ENCODE peak calls at places on chromosome 10, in nine cellular contexts. One of them, this sample, is unnamed.

GRCh38 chr10:11794566-11794965 is 28.6 kb upstream of the PROSER2 start:
- DNase-seq in RWPE1: no peak
- DNase-seq in upper lobe of right lung: no peak
- DNase-seq in NCI-H460: no peak
- DNase-seq in cerebellar nuclear complex: no peak
- DNase-seq in activated T-helper 1 cell treated with Interleukin-2 at 50 U/mL for 16 hours: no peak
- DNase-seq in activated CD4-positive, alpha-beta T cell treated with anti-CD3 and anti-CD28 coated beads, Interleukin-2, amount 50 U/mL, for 24 hours: no peak
- DNase-seq in mammary epithelial cell: no peak
- DNase-seq in BJ: no peak
- DNase-seq in this sample: no peak

GRCh38 chr10:131759347-131759746 is 141.5 kb upstream of the PPP2R2D start:
- DNase-seq in RWPE1: no peak
- DNase-seq in upper lobe of right lung: no peak
- DNase-seq in NCI-H460: no peak
- DNase-seq in cerebellar nuclear complex: no peak
- DNase-seq in activated T-helper 1 cell treated with Interleukin-2 at 50 U/mL for 16 hours: no peak
- DNase-seq in activated CD4-positive, alpha-beta T cell treated with anti-CD3 and anti-CD28 coated beads, Interleukin-2, amount 50 U/mL, for 24 hours: no peak
- DNase-seq in mammary epithelial cell: no peak
- DNase-seq in BJ: no peak
- DNase-seq in this sample: no peak

GRCh38 chr10:31702005-31702404 is 226.6 kb downstream of the ARHGAP12 start:
- DNase-seq in RWPE1: no peak
- DNase-seq in upper lobe of right lung: no peak
- DNase-seq in NCI-H460: no peak
- DNase-seq in cerebellar nuclear complex: no peak
- DNase-seq in activated T-helper 1 cell treated with Interleukin-2 at 50 U/mL for 16 hours: no peak
- DNase-seq in activated CD4-positive, alpha-beta T cell treated with anti-CD3 and anti-CD28 coated beads, Interleukin-2, amount 50 U/mL, for 24 hours: no peak
- DNase-seq in mammary epithelial cell: no peak
- DNase-seq in BJ: no peak
- DNase-seq in this sample: no peak

GRCh38 chr10:35362701-35363350 is 26.5 kb downstream of the CCNY start:
- DNase-seq in RWPE1: no peak
- DNase-seq in upper lobe of right lung: no peak
- DNase-seq in NCI-H460: no peak
- DNase-seq in cerebellar nuclear complex: no peak
- DNase-seq in activated T-helper 1 cell treated with Interleukin-2 at 50 U/mL for 16 hours: no peak
- DNase-seq in activated CD4-positive, alpha-beta T cell treated with anti-CD3 and anti-CD28 coated beads, Interleukin-2, amount 50 U/mL, for 24 hours: no peak
- DNase-seq in mammary epithelial cell: no peak
- DNase-seq in BJ: no peak
- DNase-seq in this sample: no peak

GRCh38 chr10:71082930-71083329 is 129.4 kb upstream of the UNC5B start:
- DNase-seq in RWPE1: no peak
- DNase-seq in upper lobe of right lung: peak; percentile 10
- DNase-seq in NCI-H460: no peak
- DNase-seq in cerebellar nuclear complex: no peak
- DNase-seq in activated T-helper 1 cell treated with Interleukin-2 at 50 U/mL for 16 hours: no peak
- DNase-seq in activated CD4-positive, alpha-beta T cell treated with anti-CD3 and anti-CD28 coated beads, Interleukin-2, amount 50 U/mL, for 24 hours: no peak
- DNase-seq in mammary epithelial cell: no peak
- DNase-seq in BJ: no peak
- DNase-seq in this sample: peak; percentile 40

GRCh38 chr10:49749144-49749543 is 13.0 kb downstream of the OGDHL start:
- DNase-seq in RWPE1: no peak
- DNase-seq in upper lobe of right lung: no peak
- DNase-seq in NCI-H460: no peak
- DNase-seq in cerebellar nuclear complex: no peak
- DNase-seq in activated T-helper 1 cell treated with Interleukin-2 at 50 U/mL for 16 hours: no peak
- DNase-seq in activated CD4-positive, alpha-beta T cell treated with anti-CD3 and anti-CD28 coated beads, Interleukin-2, amount 50 U/mL, for 24 hours: no peak
- DNase-seq in mammary epithelial cell: no peak
- DNase-seq in BJ: no peak
- DNase-seq in this sample: no peak

GRCh38 chr10:127982601-127983000 is 75.7 kb downstream of the PTPRE start:
- DNase-seq in RWPE1: no peak
- DNase-seq in upper lobe of right lung: no peak
- DNase-seq in NCI-H460: no peak
- DNase-seq in cerebellar nuclear complex: no peak
- DNase-seq in activated T-helper 1 cell treated with Interleukin-2 at 50 U/mL for 16 hours: no peak
- DNase-seq in activated CD4-positive, alpha-beta T cell treated with anti-CD3 and anti-CD28 coated beads, Interleukin-2, amount 50 U/mL, for 24 hours: no peak
- DNase-seq in mammary epithelial cell: no peak
- DNase-seq in BJ: no peak
- DNase-seq in this sample: no peak

GRCh38 chr10:59006511-59007306 is 169.7 kb upstream of the PHYHIPL start:
- DNase-seq in RWPE1: peak; percentile 54
- DNase-seq in upper lobe of right lung: no peak
- DNase-seq in NCI-H460: no peak
- DNase-seq in cerebellar nuclear complex: no peak
- DNase-seq in activated T-helper 1 cell treated with Interleukin-2 at 50 U/mL for 16 hours: no peak
- DNase-seq in activated CD4-positive, alpha-beta T cell treated with anti-CD3 and anti-CD28 coated beads, Interleukin-2, amount 50 U/mL, for 24 hours: no peak
- DNase-seq in mammary epithelial cell: peak; percentile 32
- DNase-seq in BJ: no peak
- DNase-seq in this sample: no peak

GRCh38 chr10:129960493-129961273 is 3.4 kb downstream of the EBF3 start:
- DNase-seq in RWPE1: no peak
- DNase-seq in upper lobe of right lung: no peak
- DNase-seq in NCI-H460: no peak
- DNase-seq in cerebellar nuclear complex: no peak
- DNase-seq in activated T-helper 1 cell treated with Interleukin-2 at 50 U/mL for 16 hours: no peak
- DNase-seq in activated CD4-positive, alpha-beta T cell treated with anti-CD3 and anti-CD28 coated beads, Interleukin-2, amount 50 U/mL, for 24 hours: no peak
- DNase-seq in mammary epithelial cell: no peak
- DNase-seq in BJ: no peak
- DNase-seq in this sample: peak; percentile 11

GRCh38 chr10:114876602-114877300 is 55.2 kb downstream of the FHIP2A start:
- DNase-seq in RWPE1: peak; percentile 90
- DNase-seq in upper lobe of right lung: peak; percentile 79
- DNase-seq in NCI-H460: peak; percentile 71
- DNase-seq in cerebellar nuclear complex: no peak
- DNase-seq in activated T-helper 1 cell treated with Interleukin-2 at 50 U/mL for 16 hours: no peak
- DNase-seq in activated CD4-positive, alpha-beta T cell treated with anti-CD3 and anti-CD28 coated beads, Interleukin-2, amount 50 U/mL, for 24 hours: no peak
- DNase-seq in mammary epithelial cell: peak; percentile 74
- DNase-seq in BJ: no peak
- DNase-seq in this sample: no peak

GRCh38 chr10:49679480-49679893 is at the start of gene C10orf53:
- DNase-seq in RWPE1: peak; percentile 81
- DNase-seq in upper lobe of right lung: no peak
- DNase-seq in NCI-H460: peak; percentile 46
- DNase-seq in cerebellar nuclear complex: no peak
- DNase-seq in activated T-helper 1 cell treated with Interleukin-2 at 50 U/mL for 16 hours: no peak
- DNase-seq in activated CD4-positive, alpha-beta T cell treated with anti-CD3 and anti-CD28 coated beads, Interleukin-2, amount 50 U/mL, for 24 hours: no peak
- DNase-seq in mammary epithelial cell: peak; percentile 68
- DNase-seq in BJ: no peak
- DNase-seq in this sample: peak; percentile 76